ENCODE peak calls at places on chromosomes 16 and 17, in four cellular contexts. Q, N, R and P are unnamed samples.

GRCh38 chr17:79977711-79978544 is 57.7 kb downstream of the TBC1D16 start:
- DNase-seq in Q (no peak), N (peak), R (no peak), P (no peak)

GRCh38 chr17:8785547-8786412 is 13.4 kb downstream of the MFSD6L start:
- DNase-seq in Q (peak), R (peak), N (peak), P (peak)

GRCh38 chr16:57064995-57065394 is 27.4 kb upstream of the CPNE2 start:
- DNase-seq in N (no peak), Q (no peak), R (no peak), P (no peak)

GRCh38 chr16:89193021-89193575 is 7.2 kb downstream of the SLC22A31 start:
- DNase-seq in N (no peak), Q (peak), R (no peak), P (peak)

GRCh38 chr17:59914274-59914854 is 21.4 kb downstream of the RPS6KB1 start:
- DNase-seq in Q (peak), N (no peak), R (no peak), P (no peak)

GRCh38 chr16:2692948-2693651 is 10.8 kb downstream of the KCTD5 start:
- DNase-seq in Q (peak), N (no peak), R (no peak), P (no peak)

GRCh38 chr17:40452074-40452787 is 9.0 kb downstream of the IGFBP4 start:
- DNase-seq in Q (peak), R (no peak), N (no peak), P (no peak)

GRCh38 chr16:26475579-26475978 is 591.1 kb upstream of the C16orf82 start:
- DNase-seq in N (no peak), R (no peak), Q (no peak), P (no peak)

GRCh38 chr17:44914148-44914547 is 1.2 kb downstream of the GFAP start:
- DNase-seq in R (no peak), N (peak), Q (no peak), P (no peak)

GRCh38 chr17:59435238-59435637 is 103.8 kb downstream of the YPEL2 start:
- DNase-seq in N (no peak), Q (peak), R (no peak), P (no peak)

GRCh38 chr16:89277641-89278341 is 60.3 kb downstream of the ZNF778 start:
- DNase-seq in N (no peak), R (no peak), Q (no peak), P (no peak)

GRCh38 chr17:82871056-82871775 is 31.4 kb upstream of the ZNF750 start:
- DNase-seq in R (no peak), Q (no peak), N (no peak), P (no peak)

GRCh38 chr17:46841561-46842379 is 9.6 kb upstream of the WNT9B start:
- DNase-seq in Q (no peak), N (no peak), R (peak), P (no peak)

GRCh38 chr16:1913327-1914083 is 4.7 kb downstream of the HS3ST6 start:
- DNase-seq in Q (no peak), R (no peak), N (no peak), P (peak)

GRCh38 chr17:39631403-39631802 is 4.7 kb downstream of the PPP1R1B start:
- DNase-seq in N (no peak), Q (no peak), R (no peak), P (no peak)

GRCh38 chr17:19867654-19868395 is at the start of gene ULK2:
- DNase-seq in Q (peak), N (peak), R (peak), P (peak)

GRCh38 chr17:78379134-78379497 is 667 bp downstream of the PGS1 start:
- DNase-seq in Q (peak), R (no peak), N (no peak), P (peak)

GRCh38 chr17:74190154-74190553 is 13.3 kb upstream of the RPL38 start:
- DNase-seq in N (no peak), R (no peak), Q (peak), P (no peak)

GRCh38 chr16:75351183-75351582 is 82.1 kb downstream of the CFDP1 start:
- DNase-seq in R (no peak), N (no peak), Q (peak), P (no peak)

GRCh38 chr17:31566992-31567373 is 175.5 kb downstream of the RAB11FIP4 start:
- DNase-seq in R (no peak), N (no peak), Q (no peak), P (no peak)

GRCh38 chr17:77320501-77321256 is 179.9 kb downstream of the SEC14L1 start:
- DNase-seq in Q (peak), R (no peak), N (peak), P (no peak)

GRCh38 chr17:70187383-70187782 is 18.1 kb downstream of the KCNJ2 start:
- DNase-seq in N (no peak), Q (peak), R (no peak), P (no peak)

GRCh38 chr17:64103751-64104364 is 26.1 kb downstream of the ERN1 start:
- DNase-seq in N (no peak), R (no peak), Q (peak), P (no peak)

GRCh38 chr16:67945392-67945933 is 1.5 kb upstream of the LCAT start:
- DNase-seq in N (no peak), Q (peak), R (no peak), P (no peak)

GRCh38 chr17:17740627-17741237 is 59.5 kb downstream of the RAI1 start:
- DNase-seq in Q (no peak), R (no peak), N (no peak), P (no peak)

GRCh38 chr17:14791221-14791620 is 473.9 kb downstream of the PMP22 start:
- DNase-seq in R (no peak), N (no peak), Q (peak), P (no peak)

GRCh38 chr16:55662641-55663040 is 6.9 kb downstream of the SLC6A2 start:
- DNase-seq in N (no peak), Q (peak), R (no peak), P (no peak)

GRCh38 chr17:13088666-13089065 is 70.8 kb upstream of the ELAC2 start:
- DNase-seq in N (no peak), Q (no peak), R (no peak), P (no peak)

GRCh38 chr17:38457577-38458371 is 29.5 kb downstream of the ARHGAP23 start:
- DNase-seq in Q (no peak), R (no peak), N (no peak), P (no peak)

GRCh38 chr17:38460716-38461650 is 32.7 kb downstream of the ARHGAP23 start:
- DNase-seq in N (no peak), R (no peak), Q (no peak), P (no peak)

GRCh38 chr17:38458521-38458920 is 30.3 kb downstream of the ARHGAP23 start:
- DNase-seq in R (no peak), N (no peak), Q (no peak), P (no peak)

GRCh38 chr17:38460082-38460715 is 31.9 kb downstream of the ARHGAP23 start:
- DNase-seq in Q (no peak), R (no peak), N (no peak), P (no peak)

GRCh38 chr17:38459556-38459955 is 31.3 kb downstream of the ARHGAP23 start:
- DNase-seq in R (no peak), Q (no peak), N (no peak), P (no peak)
- TF ChIP-seq CTCF in R (no peak), Q (no peak), N (no peak), P (no peak)

DNA sequence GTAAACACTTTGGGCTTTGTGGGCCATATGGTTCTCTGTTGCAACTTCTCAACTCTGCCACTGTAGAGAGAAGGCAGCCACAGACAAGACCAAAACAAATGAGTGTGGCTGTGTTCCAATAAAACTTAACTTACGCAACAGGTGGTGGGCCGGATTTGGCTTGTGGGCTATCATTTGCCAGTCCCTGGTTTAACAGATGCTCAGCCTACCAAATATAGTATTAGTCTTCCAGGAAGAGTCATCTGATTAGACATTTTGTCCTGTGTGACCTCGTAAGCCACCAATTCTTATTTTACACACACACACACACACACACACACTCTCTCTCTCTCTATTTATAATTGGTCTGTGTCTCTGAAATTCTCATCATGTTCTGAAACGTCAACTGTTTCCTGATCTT is 245.9 kb downstream of the XYLT1 start:
- DNase-seq in Q (peak), N (no peak), R (no peak), P (peak)
- TF ChIP-seq CTCF in Q (no peak), N (no peak), R (no peak), P (no peak)

DNA sequence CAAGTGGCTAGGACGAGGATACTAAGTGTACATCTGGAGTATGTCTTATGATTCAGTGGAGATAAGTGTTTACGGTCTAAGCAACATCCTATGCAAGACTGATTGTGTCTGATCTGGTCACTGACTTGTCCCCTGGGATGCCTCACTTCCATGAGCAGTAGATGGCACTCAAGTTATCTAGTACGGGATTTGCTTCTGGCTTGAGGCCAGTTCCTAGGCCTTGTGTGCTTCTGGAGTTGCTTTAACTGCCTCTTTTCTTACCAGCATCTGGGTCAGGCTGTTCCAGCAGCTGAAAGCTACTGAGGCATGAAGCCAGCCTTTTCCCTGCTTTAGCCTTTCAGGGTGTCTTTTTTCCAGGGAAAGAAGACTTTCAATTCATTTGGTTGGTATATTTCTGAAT is 23.0 kb downstream of the SUPT6H start:
- DNase-seq in R (no peak), Q (peak), N (no peak), P (no peak)
- TF ChIP-seq CTCF in R (no peak), Q (no peak), N (no peak), P (no peak)

DNA sequence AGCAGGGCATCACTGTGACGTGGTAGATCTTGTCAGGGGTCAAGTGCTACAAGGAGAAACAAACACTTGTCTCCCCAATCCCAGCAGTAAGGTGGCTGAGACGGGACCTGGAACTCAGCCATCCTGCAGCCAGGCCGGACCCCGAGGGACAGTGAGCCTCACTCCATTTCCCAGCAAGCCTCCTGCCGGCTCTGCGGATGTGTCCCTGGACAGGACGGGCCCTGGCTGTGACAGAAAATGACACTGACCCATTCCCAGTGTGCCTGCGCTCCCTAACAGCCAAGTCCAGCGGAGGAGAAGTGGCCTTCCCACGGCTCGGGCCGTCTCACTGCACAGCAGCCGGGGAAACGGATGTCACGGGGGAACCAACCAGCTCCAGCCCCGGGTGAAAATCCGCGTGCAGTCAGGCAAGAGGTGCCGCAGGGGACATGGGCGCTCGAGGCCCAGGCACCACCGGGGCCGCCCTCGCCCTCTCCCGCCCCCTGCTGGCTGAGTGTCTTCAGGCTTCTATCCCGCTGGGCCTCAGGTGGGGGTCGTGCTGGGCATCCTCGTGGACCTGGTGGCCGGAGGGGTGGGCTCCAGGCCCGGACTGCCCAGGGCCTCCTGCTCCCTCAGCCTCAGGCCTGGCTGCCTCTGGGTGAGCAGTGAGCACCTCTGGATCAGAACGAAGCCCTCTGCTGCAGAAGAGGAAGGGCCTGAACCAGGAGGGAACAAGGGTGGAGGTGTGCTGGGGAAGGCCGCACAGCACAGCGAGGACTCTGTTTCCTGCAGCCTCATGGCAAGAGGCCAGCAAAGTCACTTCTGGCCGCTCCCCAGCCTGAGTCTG is 6.7 kb downstream of the HAGHL start:
- DNase-seq in N (no peak), R (peak), Q (no peak), P (no peak)
- TF ChIP-seq CTCF in N (no peak), R (peak), Q (no peak), P (no peak)

GRCh38 chr17:63082273-63082861 is 116.3 kb downstream of the TANC2 start:
- DNase-seq in N (no peak), Q (peak), R (no peak), P (no peak)
- TF ChIP-seq CTCF in N (no peak), Q (peak), R (peak), P (no peak)

GRCh38 chr16:11354407-11354732 is 9.1 kb downstream of the RMI2 start:
- DNase-seq in R (no peak), N (no peak), Q (no peak), P (no peak)

GRCh38 chr16:11355862-11356261 is 10.6 kb downstream of the RMI2 start:
- DNase-seq in R (no peak), N (no peak), Q (no peak), P (no peak)

GRCh38 chr16:11356573-11357331 is 11.5 kb downstream of the RMI2 start:
- DNase-seq in R (peak), Q (peak), N (no peak), P (peak)

GRCh38 chr16:11353158-11353557 is 7.9 kb downstream of the RMI2 start:
- DNase-seq in N (no peak), Q (no peak), R (no peak), P (no peak)

DNA sequence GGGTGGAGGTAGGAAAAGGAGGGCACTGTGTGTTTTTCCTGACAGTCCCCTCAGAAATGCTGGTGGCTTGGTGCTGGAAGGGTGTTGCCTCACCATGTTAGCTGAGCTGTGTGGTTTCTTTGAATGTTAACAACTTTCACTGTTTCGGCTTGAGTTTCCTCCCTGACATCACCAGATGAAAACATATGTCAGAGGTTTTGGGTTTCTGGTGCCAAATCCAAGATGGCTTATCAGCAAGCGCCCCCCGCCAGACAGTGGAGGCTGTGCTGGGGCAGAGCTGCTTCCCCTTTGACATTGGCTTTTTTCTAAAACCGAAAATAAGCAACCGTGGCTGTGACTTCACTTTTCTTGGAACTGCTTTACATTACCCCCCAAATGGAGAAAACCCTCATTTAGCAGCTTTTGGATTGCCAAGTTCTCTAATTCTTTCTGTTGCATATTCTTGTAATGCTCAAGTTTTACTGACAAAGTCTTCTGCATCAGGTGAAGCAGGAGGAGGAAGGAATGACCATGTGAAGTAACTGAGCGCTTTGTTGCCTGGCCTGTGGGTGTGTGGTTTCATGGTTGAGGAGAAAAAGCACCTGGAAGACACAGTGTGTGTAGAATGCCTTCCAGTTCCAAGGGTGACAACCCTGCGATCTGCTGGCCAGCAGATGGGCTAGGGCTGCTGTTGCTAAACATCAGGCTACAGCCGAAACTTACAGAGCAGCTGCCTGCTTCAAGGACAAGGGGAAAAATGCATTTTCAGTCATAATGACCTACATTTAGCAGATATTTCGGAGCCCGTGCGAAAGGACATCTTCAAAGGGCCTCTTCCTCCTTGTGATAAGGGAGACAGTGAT is 9.7 kb downstream of the RMI2 start:
- DNase-seq in R (no peak), N (no peak), Q (peak), P (no peak)
- TF ChIP-seq CTCF in R (no peak), N (no peak), Q (no peak), P (no peak)

DNA sequence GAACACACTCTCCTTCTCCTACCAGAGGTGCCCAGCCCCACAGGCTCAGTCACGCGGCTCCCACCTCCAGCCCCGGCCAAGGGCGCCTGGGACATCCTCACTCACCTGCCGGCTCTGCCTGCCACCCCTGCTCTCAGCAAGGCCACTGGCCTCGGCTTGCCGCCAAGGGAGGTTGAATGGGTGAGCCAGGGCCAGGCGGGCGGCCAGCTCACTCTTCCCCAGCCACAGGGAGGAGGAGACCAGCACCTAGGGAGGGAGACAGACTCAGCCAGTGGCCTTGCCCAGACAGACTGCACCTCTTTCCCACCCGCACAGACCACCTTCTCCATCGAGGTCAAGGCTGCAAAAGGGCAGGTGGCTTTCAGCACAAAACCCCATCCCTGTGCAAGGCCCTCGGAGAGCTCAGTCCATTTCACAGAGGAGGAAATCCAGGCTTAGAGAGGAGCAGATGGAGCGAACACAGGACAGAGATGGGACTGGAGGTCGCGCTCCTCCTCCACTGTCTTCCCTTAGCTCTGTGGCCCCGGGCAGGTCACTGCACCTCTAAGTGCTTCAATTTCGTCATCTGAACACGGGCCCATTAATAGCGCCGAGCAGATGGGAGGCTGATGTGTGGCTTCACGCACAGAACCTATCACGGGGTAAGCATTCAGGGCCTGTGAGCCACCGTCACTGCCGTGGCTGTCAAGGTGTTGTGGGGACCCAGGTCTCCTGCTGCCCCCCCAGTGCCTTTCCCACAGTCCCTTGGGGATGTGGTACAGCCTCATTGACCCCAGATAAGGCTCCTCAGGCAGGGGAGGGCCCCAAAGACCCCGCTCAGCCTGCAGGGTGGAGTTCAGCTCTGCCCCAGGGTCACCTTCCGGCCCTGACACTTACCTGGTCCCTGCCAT is 56.1 kb downstream of the RMI2 start:
- DNase-seq in N (no peak), Q (no peak), R (no peak), P (peak)
- TF ChIP-seq CTCF in N (no peak), Q (no peak), R (no peak), P (no peak)

GRCh38 chr17:6495450-6496115 is 51.3 kb downstream of the PIMREG start:
- DNase-seq in R (no peak), N (peak), Q (no peak), P (no peak)
- TF ChIP-seq CTCF in R (no peak), N (no peak), Q (no peak), P (no peak)

GRCh38 chr17:16463341-16464000 is 28.5 kb downstream of the LRRC75A start:
- DNase-seq in N (no peak), R (no peak), Q (no peak), P (no peak)
- TF ChIP-seq CTCF in N (no peak), R (peak), Q (no peak), P (no peak)